ENCODE peak calls at places on chromosomes 12 and 14, in five cellular contexts. J, M, W, N and T are unnamed samples.

GRCh38 chr14:66076166-66076565 is 410.0 kb upstream of the CCDC196 start:
- DNase-seq in J (no peak), M (no peak), N (no peak), W (no peak), T (no peak)

GRCh38 chr14:77822307-77822706 is 22.4 kb downstream of the ADCK1 start:
- DNase-seq in M (no peak), N (no peak), W (no peak), J (no peak), T (no peak)

GRCh38 chr12:32240833-32241232 is 134.2 kb downstream of the BICD1 start:
- DNase-seq in M (no peak), N (no peak), W (no peak), J (no peak), T (no peak)

GRCh38 chr14:104967144-104967413 is 11.1 kb downstream of the AHNAK2 start:
- DNase-seq in N (no peak), J (no peak), W (no peak), M (no peak), T (no peak)

GRCh38 chr14:103657466-103657865 is 28.5 kb downstream of the KLC1 start:
- DNase-seq in J (no peak), M (no peak), W (no peak), N (no peak), T (no peak)

GRCh38 chr12:27905285-27906126 is 67.0 kb downstream of the PTHLH start:
- DNase-seq in M (no peak), W (no peak), N (no peak), J (no peak), T (no peak)

GRCh38 chr14:103314496-103315277 is 19.4 kb upstream of the EIF5 start:
- DNase-seq in W (no peak), N (no peak), M (no peak), J (no peak), T (no peak)

GRCh38 chr14:50039734-50040400 is 76.5 kb downstream of the VCPKMT start:
- DNase-seq in J (no peak), W (no peak), N (no peak), M (no peak), T (no peak)

GRCh38 chr14:32473476-32473875 is 144.4 kb downstream of the AKAP6 start:
- DNase-seq in M (no peak), N (no peak), J (no peak), W (peak; percentile 37), T (peak; percentile 43)

GRCh38 chr14:76770521-76771431 is 9.5 kb downstream of the VASH1 start:
- DNase-seq in M (no peak), W (no peak), J (no peak), N (no peak), T (no peak)

GRCh38 chr12:53786411-53786810 is 34.6 kb upstream of the CISTR start:
- DNase-seq in M (no peak), W (no peak), J (no peak), N (no peak), T (no peak)

GRCh38 chr14:51780741-51781140 is 79.7 kb upstream of the GNG2 start:
- DNase-seq in W (no peak), N (no peak), M (no peak), J (no peak), T (no peak)

GRCh38 chr12:9673404-9674225 is 4.1 kb downstream of the CLEC2D start:
- DNase-seq in W (peak; percentile 37), M (peak; percentile 50), J (peak; percentile 63), N (no peak), T (no peak)

GRCh38 chr14:96752594-96752993 is 44.6 kb upstream of the VRK1 start:
- DNase-seq in W (no peak), N (no peak), J (no peak), M (no peak), T (no peak)

GRCh38 chr14:61662437-61663311 is 32.6 kb upstream of the HIF1A start:
- DNase-seq in M (no peak), N (no peak), J (peak; percentile 46), W (peak; percentile 31), T (no peak)

GRCh38 chr12:54164402-54165145 is 24.2 kb downstream of the SMUG1 start:
- DNase-seq in N (no peak), J (no peak), M (no peak), W (peak; percentile 54), T (no peak)

GRCh38 chr12:4111010-4111409 is 162.6 kb upstream of the CCND2 start:
- DNase-seq in W (no peak), N (no peak), M (no peak), J (no peak), T (no peak)